ENCODE peak calls at places on chromosomes 2 and 18, in five cellular contexts. A is H1, S is H9, C is neuronal stem cell, J is trophoblast cell. T is an unnamed sample.

GRCh38 chr2:194343167-194343566 is 1313.9 kb upstream of the SLC39A10 start:
- DNase-seq in S (no peak), C (no peak), J (no peak), A (no peak), T (no peak)

GRCh38 chr18:35203001-35203553 is 37.8 kb upstream of the ZNF397 start:
- DNase-seq in J (no peak), C (no peak), S (no peak), A (no peak), T (peak)

GRCh38 chr2:72136349-72136748 is 11.3 kb downstream of the CYP26B1 start:
- DNase-seq in S (no peak), C (no peak), J (no peak), A (no peak), T (no peak)

GRCh38 chr18:64991102-64991501 is 759.7 kb upstream of the CDH7 start:
- DNase-seq in A (no peak), S (no peak), C (no peak), J (no peak), T (no peak)

GRCh38 chr2:181305151-181306123 is 151.7 kb upstream of the ITGA4 start:
- DNase-seq in J (no peak), S (no peak), A (no peak), C (no peak), T (peak)

GRCh38 chr18:78144669-78145068 is 834.9 kb upstream of the SALL3 start:
- DNase-seq in J (no peak), A (no peak), C (no peak), S (no peak), T (no peak)

GRCh38 chr2:42918671-42919335 is 126.4 kb upstream of the HAAO start:
- DNase-seq in A (no peak), S (no peak), J (no peak), C (no peak), T (no peak)

GRCh38 chr2:238255146-238255545 is 15.3 kb upstream of the HES6 start:
- DNase-seq in S (no peak), A (no peak), C (no peak), J (no peak), T (no peak)

GRCh38 chr18:3384664-3385189 is 65.2 kb upstream of the TGIF1 start:
- DNase-seq in A (no peak), S (no peak), J (peak), C (no peak), T (no peak)

GRCh38 chr18:22433960-22434359 is 16.2 kb upstream of the CTAGE1 start:
- DNase-seq in C (no peak), A (no peak), S (no peak), J (no peak), T (no peak)

GRCh38 chr2:3785890-3786273 is 82.5 kb downstream of the DCDC2C start:
- DNase-seq in S (no peak), A (no peak), C (no peak), J (no peak), T (no peak)

GRCh38 chr2:59585657-59586056 is 967.8 kb downstream of the BCL11A start:
- DNase-seq in S (no peak), J (no peak), A (no peak), C (peak), T (no peak)

GRCh38 chr18:22559414-22560282 is 141.9 kb upstream of the CTAGE1 start:
- DNase-seq in J (peak), C (peak), S (peak), A (no peak), T (peak)

GRCh38 chr2:106948550-106948949 is 62.6 kb upstream of the ST6GAL2 start:
- DNase-seq in S (no peak), C (no peak), A (no peak), J (no peak), T (no peak)

GRCh38 chr2:216222650-216223352 is 113.7 kb downstream of the XRCC5 start:
- DNase-seq in A (no peak), J (peak), C (no peak), S (peak), T (peak)

GRCh38 chr18:22641973-22642372 is 224.3 kb upstream of the CTAGE1 start:
- DNase-seq in J (no peak), C (no peak), A (no peak), S (no peak), T (no peak)

GRCh38 chr18:59909289-59910036 is 9.7 kb downstream of the PMAIP1 start:
- DNase-seq in A (no peak), C (no peak), S (no peak), J (no peak), T (peak)

GRCh38 chr2:144477943-144478283 is 42.0 kb downstream of the ZEB2 start:
- DNase-seq in A (no peak), C (no peak), S (no peak), J (peak), T (no peak)

GRCh38 chr2:165804719-165805118 is 10.7 kb upstream of the GALNT3 start:
- DNase-seq in J (peak), S (no peak), C (no peak), A (no peak), T (no peak)

GRCh38 chr2:161208527-161209139 is 48.4 kb downstream of the TANK start:
- DNase-seq in A (no peak), S (peak), C (no peak), J (no peak), T (peak)

GRCh38 chr2:39468574-39469331 is 31.7 kb upstream of the MAP4K3 start:
- DNase-seq in C (no peak), J (peak), A (no peak), S (no peak), T (no peak)

GRCh38 chr18:10822457-10822856 is 296.6 kb downstream of the NAPG start:
- DNase-seq in J (no peak), S (no peak), C (peak), A (no peak), T (no peak)

GRCh38 chr2:190849774-190850173 is 30.8 kb upstream of the GLS start:
- DNase-seq in C (no peak), J (no peak), A (no peak), S (no peak), T (no peak)

GRCh38 chr2:26758790-26759321 is 5.2 kb upstream of the SLC35F6 start:
- DNase-seq in J (no peak), S (no peak), A (no peak), C (no peak), T (peak)

GRCh38 chr2:119228964-119229363 is 5.3 kb downstream of the STEAP3 start:
- DNase-seq in S (no peak), C (no peak), J (no peak), A (no peak), T (no peak)

DNA sequence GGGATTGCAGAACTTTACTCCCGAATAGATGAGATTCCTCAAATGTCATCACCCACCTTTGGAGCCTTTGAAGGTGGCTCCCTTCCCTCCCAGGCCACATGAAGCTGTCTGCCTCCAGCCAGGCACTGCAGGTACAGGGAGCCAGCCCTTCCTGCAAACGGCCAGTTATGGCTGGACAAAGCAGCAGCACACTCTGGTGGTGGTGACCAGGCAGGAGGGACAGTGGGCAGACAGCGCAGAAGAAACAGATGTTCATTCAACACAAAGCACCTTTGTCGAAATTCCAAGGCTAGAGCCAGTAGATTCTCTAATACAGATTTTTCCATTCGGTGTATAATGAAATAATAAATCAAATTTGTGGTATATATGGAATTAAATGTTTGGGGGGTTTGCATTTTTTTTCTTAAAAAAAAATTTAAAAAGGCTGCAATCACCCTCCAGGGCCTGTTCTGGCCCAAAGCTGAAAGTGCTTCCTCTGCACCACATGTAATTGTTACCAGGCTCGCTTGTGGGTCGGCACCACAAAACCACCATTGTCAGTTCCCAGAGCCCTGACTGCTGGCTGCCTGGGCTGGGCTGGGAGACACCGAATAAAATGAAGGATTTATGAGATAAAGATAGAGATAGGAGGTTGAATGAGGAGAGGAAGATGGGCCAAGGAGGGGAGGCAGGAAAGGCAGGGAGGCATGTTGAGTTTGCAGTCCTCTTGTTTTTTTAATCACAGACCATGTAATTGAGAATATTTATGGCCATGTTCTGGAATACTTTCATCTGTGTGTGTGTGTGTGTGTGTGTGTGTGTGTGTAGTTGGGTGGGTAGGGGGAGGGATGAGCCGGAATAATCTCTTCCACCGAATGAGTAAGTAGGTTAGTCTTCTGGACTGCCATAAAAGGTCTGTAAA is 14.5 kb downstream of the NRP2 start:
- DNase-seq in C (no peak), A (no peak), J (peak), S (peak), T (peak)
- H2BK5ac ChIP-seq in C (no peak), A (peak), J (no peak), S (no peak), T (peak)

GRCh38 chr2:122139739-122140138 is 384.3 kb downstream of the TSN start:
- DNase-seq in C (no peak), S (no peak), A (no peak), J (no peak), T (no peak)
- H2BK12ac ChIP-seq in C (no peak), S (no peak), A (no peak), J (no peak), T (no peak)

DNA sequence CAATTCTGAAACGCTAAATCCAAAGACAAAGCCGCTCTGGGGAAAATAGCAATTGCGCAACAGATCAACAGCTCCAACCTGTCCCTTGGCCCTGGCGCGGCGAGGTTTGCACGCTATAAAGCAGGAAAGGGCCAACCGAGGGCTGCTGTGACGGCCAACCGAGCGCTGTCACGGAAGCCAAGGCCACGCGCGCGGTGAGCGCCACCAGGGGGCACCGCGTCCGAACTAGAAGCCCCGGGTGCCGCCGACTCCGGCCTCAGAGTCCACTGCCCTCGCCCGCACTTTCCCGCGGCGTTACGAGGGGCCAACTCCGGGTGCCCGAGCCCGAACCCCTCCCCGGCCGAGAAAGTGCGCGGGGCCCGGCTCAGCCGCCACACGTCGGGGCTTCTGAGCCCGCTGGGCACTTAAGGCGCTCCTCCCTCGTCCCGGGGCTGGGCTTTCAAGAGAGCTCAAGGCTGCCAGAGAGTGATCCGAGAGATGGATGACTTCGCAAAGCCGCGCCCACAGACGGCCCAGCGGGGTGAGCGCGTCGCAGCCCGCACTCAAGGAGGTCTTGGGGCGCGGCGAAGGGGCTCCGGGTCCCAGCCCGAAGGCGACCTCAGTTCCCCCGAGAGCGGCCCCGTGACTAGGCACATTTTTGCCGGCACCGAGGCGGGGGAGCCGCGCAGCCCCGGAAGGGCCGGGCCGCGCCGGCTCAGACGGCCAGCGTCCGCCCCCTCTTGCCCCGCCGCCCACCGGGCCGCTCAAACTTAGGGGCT is 897 bp downstream of the NFE2L2 start:
- DNase-seq in C (peak), A (peak), J (peak), S (peak), T (peak)
- H4K91ac ChIP-seq in C (no peak), A (no peak), J (peak), S (no peak), T (peak)

GRCh38 chr18:8616026-8616401 is 6.8 kb downstream of the RAB12 start:
- DNase-seq in A (no peak), S (no peak), C (no peak), J (no peak), T (no peak)
- H2BK5ac ChIP-seq in A (no peak), S (no peak), C (no peak), J (no peak), T (no peak)

GRCh38 chr2:151083864-151084263 is 177.8 kb downstream of the RBM43 start:
- DNase-seq in A (no peak), S (no peak), J (no peak), C (no peak), T (no peak)
- H2BK12ac ChIP-seq in A (no peak), S (no peak), J (no peak), C (no peak), T (no peak)

GRCh38 chr2:46814160-46814559 is 101.4 kb downstream of the MCFD2 start:
- DNase-seq in J (no peak), S (no peak), C (no peak), A (no peak), T (no peak)
- H4K91ac ChIP-seq in J (no peak), S (no peak), C (no peak), A (no peak), T (no peak)

DNA sequence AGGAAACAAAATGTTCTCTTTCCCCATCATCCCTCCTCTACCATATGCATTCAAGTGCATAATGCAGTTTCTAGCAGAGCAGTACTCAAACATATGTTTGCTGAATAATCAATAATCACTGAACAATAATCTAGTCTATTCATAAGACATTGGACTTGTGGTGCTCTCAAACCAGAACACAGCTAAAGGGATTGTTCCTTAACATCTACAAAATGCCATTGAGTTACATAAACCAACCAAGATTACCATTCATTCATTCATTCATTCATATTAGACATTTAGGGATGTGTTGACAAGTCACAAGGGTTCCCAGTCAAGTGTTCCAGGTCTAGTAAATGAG is 3.9 kb downstream of the CLHC1 start:
- DNase-seq in A (no peak), C (no peak), J (no peak), S (no peak), T (no peak)
- H2BK5ac ChIP-seq in A (no peak), C (no peak), J (no peak), S (no peak), T (no peak)

GRCh38 chr2:241579281-241579680 is 20.7 kb downstream of the BOK start:
- DNase-seq in J (no peak), S (no peak), A (no peak), C (no peak), T (no peak)
- H2BK12ac ChIP-seq in J (no peak), S (no peak), A (no peak), C (no peak), T (no peak)